ENCODE peak calls at places on chromosomes 1 and 21, in eight cellular contexts. D, L, P, S, K, G, C and N are unnamed samples. For H3K4me1, the result is how much of the 10 kb centered on the place peaks cover.

GRCh38 chr1:204260601-204261197 is 46.9 kb upstream of the GOLT1A start:
- DNase-seq in D (no peak), L (no peak), P (no peak), S (no peak), K (peak), G (no peak), C (no peak), N (no peak)

GRCh38 chr1:230140221-230141001 is 73.4 kb downstream of the GALNT2 start:
- DNase-seq in D (no peak), L (no peak), P (no peak), S (no peak), K (no peak), G (no peak), C (no peak), N (no peak)

GRCh38 chr1:116680752-116681151 is 13.2 kb upstream of the IGSF3 start:
- DNase-seq in D (no peak), L (no peak), P (no peak), S (no peak), K (no peak), G (no peak), C (no peak), N (peak)

GRCh38 chr1:201269900-201270410 is 13.4 kb upstream of the PKP1 start:
- DNase-seq in D (no peak), L (no peak), P (no peak), S (no peak), K (no peak), G (no peak), C (no peak), N (no peak)

GRCh38 chr1:9753121-9753531 is 70.6 kb downstream of the CLSTN1 start:
- DNase-seq in D (peak), L (no peak), P (no peak), S (no peak), K (no peak), G (no peak), C (no peak), N (no peak)

GRCh38 chr1:192726820-192727504 is 81.9 kb upstream of the RGS2 start:
- DNase-seq in D (no peak), L (no peak), P (no peak), S (no peak), K (no peak), G (no peak), C (no peak), N (no peak)

GRCh38 chr21:34599534-34600101 is 15.3 kb downstream of the RCAN1 start:
- DNase-seq in D (no peak), L (peak), P (no peak), S (no peak), K (no peak), G (no peak), C (no peak), N (no peak)

GRCh38 chr21:36310016-36310415 is 10.0 kb upstream of the MORC3 start:
- DNase-seq in D (no peak), L (no peak), P (no peak), S (peak), K (no peak), G (peak), C (no peak), N (no peak)

GRCh38 chr1:196607940-196608339 is 300 bp downstream of the KCNT2 start:
- DNase-seq in D (no peak), L (no peak), P (no peak), S (no peak), K (no peak), G (no peak), C (no peak), N (no peak)

GRCh38 chr1:151047925-151048644 is 534 bp downstream of the C1orf56 start:
- DNase-seq in D (peak), L (peak), P (peak), S (no peak), K (peak), G (peak), C (no peak), N (peak)

GRCh38 chr1:206809504-206810084 is 37.3 kb upstream of the IL10 start:
- DNase-seq in D (no peak), L (no peak), P (peak), S (peak), K (no peak), G (no peak), C (no peak), N (no peak)

GRCh38 chr1:29739176-29739575 is 502.9 kb downstream of the PTPRU start:
- DNase-seq in D (no peak), L (no peak), P (no peak), S (no peak), K (no peak), G (no peak), C (no peak), N (no peak)

GRCh38 chr1:151539321-151540020 is 638 bp upstream of the TUFT1 start:
- DNase-seq in D (peak), L (peak), P (peak), S (peak), K (no peak), G (peak), C (no peak), N (peak)

GRCh38 chr1:232578681-232579195 is 51.2 kb downstream of the SIPA1L2 start:
- DNase-seq in D (no peak), L (no peak), P (no peak), S (peak), K (no peak), G (no peak), C (no peak), N (no peak)

GRCh38 chr1:77263708-77264107 is 18.1 kb upstream of the AK5 start:
- DNase-seq in D (no peak), L (no peak), P (no peak), S (no peak), K (no peak), G (no peak), C (no peak), N (no peak)

GRCh38 chr1:60427194-60427593 is 353.6 kb upstream of the C1orf87 start:
- DNase-seq in D (no peak), L (no peak), P (no peak), S (no peak), K (no peak), G (no peak), C (no peak), N (no peak)

GRCh38 chr1:209723761-209724693 is 19.4 kb downstream of the HSD11B1 start:
- DNase-seq in D (no peak), L (no peak), P (no peak), S (no peak), K (no peak), G (no peak), C (no peak), N (no peak)

GRCh38 chr1:12009318-12010001 is 9.8 kb upstream of the MIIP start:
- DNase-seq in D (no peak), L (no peak), P (no peak), S (no peak), K (no peak), G (no peak), C (no peak), N (no peak)

GRCh38 chr21:26965567-26966359 is 1.1 kb downstream of the ADAMTS5 start:
- DNase-seq in D (peak), L (no peak), P (no peak), S (no peak), K (peak), G (peak), C (no peak), N (peak)

GRCh38 chr1:92425617-92426016 is 61.1 kb downstream of the GFI1 start:
- DNase-seq in D (no peak), L (no peak), P (no peak), S (no peak), K (no peak), G (no peak), C (no peak), N (no peak)

GRCh38 chr1:67053535-67053784 is 488 bp downstream of the SLC35D1 start:
- DNase-seq in D (peak), L (peak), P (peak), S (no peak), K (peak), G (peak), C (no peak), N (no peak)

GRCh38 chr1:156244126-156244525 is 2.1 kb downstream of the BGLAP start:
- DNase-seq in D (no peak), L (no peak), P (no peak), S (no peak), K (no peak), G (no peak), C (no peak), N (no peak)

GRCh38 chr1:218878369-218878768 is 295.3 kb upstream of the LYPLAL1 start:
- DNase-seq in D (no peak), L (no peak), P (no peak), S (no peak), K (no peak), G (no peak), C (no peak), N (no peak)

GRCh38 chr1:70910013-70910412 is 137.6 kb downstream of the PTGER3 start:
- DNase-seq in D (no peak), L (no peak), P (no peak), S (no peak), K (no peak), G (no peak), C (no peak), N (no peak)

GRCh38 chr1:59917026-59917784 is 9.4 kb downstream of the CYP2J2 start:
- DNase-seq in D (no peak), L (no peak), P (no peak), S (no peak), K (no peak), G (no peak), C (no peak), N (no peak)

GRCh38 chr1:195328681-195329080 is 1279.6 kb downstream of the KCNT2 start:
- DNase-seq in D (no peak), L (no peak), P (no peak), S (no peak), K (no peak), G (no peak), C (no peak), N (no peak)

GRCh38 chr1:158118713-158119402 is 61.8 kb upstream of the CD1D start:
- DNase-seq in D (no peak), L (no peak), P (no peak), S (no peak), K (no peak), G (no peak), C (no peak), N (no peak)

GRCh38 chr1:163068716-163069115 is 445 bp upstream of the RGS4 start:
- DNase-seq in D (no peak), L (no peak), P (no peak), S (no peak), K (no peak), G (no peak), C (no peak), N (no peak)

GRCh38 chr1:202579806-202580205 is 130.4 kb downstream of the SYT2 start:
- DNase-seq in D (no peak), L (no peak), P (no peak), S (no peak), K (no peak), G (no peak), C (no peak), N (no peak)
- H3K4me1 ChIP-seq in D (half or more), L (half or more), P (under half), S (under half), K (under half), G (half or more), C (under half), N (under half)

GRCh38 chr1:226870323-226871046 is at the start of gene PSEN2:
- DNase-seq in D (peak), L (peak), P (peak), S (peak), K (peak), G (peak), C (no peak), N (peak)

GRCh38 chr1:226871636-226872327 is 1.4 kb downstream of the PSEN2 start:
- DNase-seq in D (no peak), L (no peak), P (no peak), S (no peak), K (peak), G (no peak), C (no peak), N (peak)

GRCh38 chr1:226870026-226870322 is 442 bp upstream of the PSEN2 start:
- DNase-seq in D (no peak), L (no peak), P (no peak), S (no peak), K (no peak), G (no peak), C (no peak), N (no peak)

GRCh38 chr1:226872455-226872854 is 2.0 kb downstream of the PSEN2 start:
- DNase-seq in D (no peak), L (no peak), P (no peak), S (no peak), K (no peak), G (no peak), C (no peak), N (no peak)

GRCh38 chr1:226871047-226871365 is 590 bp downstream of the PSEN2 start:
- DNase-seq in D (no peak), L (no peak), P (no peak), S (no peak), K (no peak), G (no peak), C (no peak), N (no peak)
- H3K4me1 ChIP-seq in D (under half), L (under half), P (under half), S (under half), K (under half), G (under half), C (under half), N (under half)

GRCh38 chr1:26853156-26853555 is 9.8 kb upstream of the SFN start:
- DNase-seq in D (peak), L (peak), P (peak), S (peak), K (no peak), G (peak), C (no peak), N (peak)
- H3K4me1 ChIP-seq in D (under half), L (under half), P (under half), S (under half), K (under half), G (half or more), C (under half), N (under half)

GRCh38 chr1:85289207-85289847 is 12.9 kb upstream of the BCL10 start:
- DNase-seq in D (no peak), L (peak), P (no peak), S (no peak), K (no peak), G (no peak), C (no peak), N (no peak)
- H3K4me1 ChIP-seq in D (under half), L (under half), P (under half), S (under half), K (under half), G (under half), C (under half), N (under half)

DNA sequence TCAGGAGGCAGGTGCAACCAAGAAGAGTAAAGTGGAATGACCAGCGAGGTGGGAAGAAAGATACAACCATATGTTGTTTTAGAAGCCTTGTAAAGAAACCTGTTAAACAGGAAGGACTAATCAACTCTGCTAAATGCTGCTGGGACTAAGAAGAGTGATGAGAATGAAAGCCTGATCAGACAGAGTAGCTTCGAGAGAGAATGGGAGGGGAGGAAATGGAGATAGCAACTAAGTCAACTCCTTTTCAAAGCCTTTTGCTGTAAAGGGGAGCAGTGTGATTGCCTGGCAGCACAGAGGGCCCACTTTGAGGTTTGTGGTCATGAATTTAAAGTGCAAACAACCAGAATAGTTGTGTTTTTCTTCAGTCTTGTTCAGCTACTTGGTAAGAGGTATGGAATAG is 31.4 kb downstream of the SLC30A7 start:
- DNase-seq in D (no peak), L (no peak), P (peak), S (no peak), K (no peak), G (no peak), C (no peak), N (no peak)
- H3K4me1 ChIP-seq in D (under half), L (under half), P (half or more), S (under half), K (under half), G (under half), C (under half), N (under half)

GRCh38 chr1:211677659-211678058 is 2.2 kb upstream of the NEK2 start:
- DNase-seq in D (no peak), L (no peak), P (no peak), S (peak), K (no peak), G (no peak), C (no peak), N (no peak)
- H3K4me1 ChIP-seq in D (under half), L (under half), P (under half), S (half or more), K (under half), G (under half), C (under half), N (under half)

GRCh38 chr1:115115521-115116161 is 26.3 kb upstream of the TSPAN2 start:
- DNase-seq in D (no peak), L (peak), P (no peak), S (no peak), K (no peak), G (no peak), C (no peak), N (no peak)

GRCh38 chr1:115118086-115118485 is 28.8 kb upstream of the TSPAN2 start:
- DNase-seq in D (no peak), L (no peak), P (no peak), S (no peak), K (no peak), G (no peak), C (no peak), N (no peak)

GRCh38 chr1:115117303-115117702 is 28.0 kb upstream of the TSPAN2 start:
- DNase-seq in D (no peak), L (no peak), P (no peak), S (no peak), K (no peak), G (no peak), C (no peak), N (no peak)

GRCh38 chr1:115116511-115116910 is 27.2 kb upstream of the TSPAN2 start:
- DNase-seq in D (no peak), L (no peak), P (no peak), S (no peak), K (no peak), G (no peak), C (no peak), N (no peak)

GRCh38 chr1:115118596-115118995 is 29.3 kb upstream of the TSPAN2 start:
- DNase-seq in D (no peak), L (no peak), P (no peak), S (no peak), K (no peak), G (no peak), C (no peak), N (no peak)
- H3K4me1 ChIP-seq in D (under half), L (under half), P (under half), S (under half), K (under half), G (under half), C (under half), N (under half)

GRCh38 chr1:93612510-93612909 is 69.1 kb downstream of the BCAR3 start:
- DNase-seq in D (no peak), L (no peak), P (no peak), S (no peak), K (no peak), G (no peak), C (no peak), N (no peak)

GRCh38 chr1:93611656-93612055 is 70.0 kb downstream of the BCAR3 start:
- DNase-seq in D (no peak), L (no peak), P (no peak), S (no peak), K (no peak), G (no peak), C (no peak), N (no peak)

GRCh38 chr1:93614550-93615200 is 67.0 kb downstream of the BCAR3 start:
- DNase-seq in D (no peak), L (no peak), P (no peak), S (no peak), K (no peak), G (no peak), C (no peak), N (no peak)

GRCh38 chr1:93615201-93616150 is 66.2 kb downstream of the BCAR3 start:
- DNase-seq in D (no peak), L (peak), P (no peak), S (no peak), K (no peak), G (no peak), C (no peak), N (no peak)

GRCh38 chr1:93613895-93614294 is 67.7 kb downstream of the BCAR3 start:
- DNase-seq in D (peak), L (no peak), P (no peak), S (no peak), K (no peak), G (no peak), C (no peak), N (no peak)
- H3K4me1 ChIP-seq in D (half or more), L (half or more), P (under half), S (under half), K (under half), G (under half), C (under half), N (under half)